ENCODE peak calls at places on chromosomes 16 and 17, in ten cellular contexts. R, Z, T, O, A, D, H, S, V and X are unnamed samples. For H3K9me3, the result is how much of the 10 kb centered on the place peaks cover.

GRCh38 chr16:15879255-15879804 is 9.1 kb downstream of the CEP20 start:
- DNase-seq in R (no peak), Z (no peak), T (no peak), O (no peak), A (peak), D (no peak), H (peak), S (peak), V (no peak), X (peak)

GRCh38 chr17:67570797-67571196 is 146.9 kb upstream of the NOL11 start:
- DNase-seq in R (no peak), Z (no peak), T (no peak), O (no peak), A (no peak), D (no peak), H (no peak), S (no peak), V (no peak), X (no peak)

GRCh38 chr16:11052080-11052808 is 107.9 kb downstream of the CLEC16A start:
- DNase-seq in R (no peak), Z (no peak), T (peak), O (no peak), A (no peak), D (no peak), H (no peak), S (no peak), V (no peak), X (no peak)

GRCh38 chr17:13786000-13786598 is 184.4 kb upstream of the HS3ST3A1 start:
- DNase-seq in R (no peak), Z (no peak), T (no peak), O (no peak), A (no peak), D (no peak), H (no peak), S (no peak), V (no peak), X (peak)

GRCh38 chr16:88351521-88352101 is 31.1 kb upstream of the ZNF469 start:
- DNase-seq in R (no peak), Z (no peak), T (peak), O (no peak), A (no peak), D (no peak), H (no peak), S (no peak), V (no peak), X (no peak)

GRCh38 chr17:45230787-45231480 is 9.2 kb downstream of the FMNL1 start:
- DNase-seq in R (no peak), Z (no peak), T (no peak), O (no peak), A (peak), D (peak), H (peak), S (peak), V (no peak), X (peak)

GRCh38 chr17:76948726-76949342 is 80.6 kb downstream of the MGAT5B start:
- DNase-seq in R (no peak), Z (no peak), T (no peak), O (no peak), A (no peak), D (no peak), H (no peak), S (no peak), V (no peak), X (no peak)

GRCh38 chr17:19418312-19418992 is 7.4 kb downstream of the RNF112 start:
- DNase-seq in R (no peak), Z (no peak), T (no peak), O (no peak), A (peak), D (no peak), H (peak), S (no peak), V (peak), X (peak)

GRCh38 chr17:82920715-82921114 is 80.9 kb upstream of the ZNF750 start:
- DNase-seq in R (no peak), Z (no peak), T (no peak), O (no peak), A (no peak), D (no peak), H (no peak), S (no peak), V (no peak), X (no peak)

GRCh38 chr17:50625032-50625871 is 9.4 kb upstream of the ABCC3 start:
- DNase-seq in R (no peak), Z (no peak), T (no peak), O (no peak), A (no peak), D (no peak), H (no peak), S (no peak), V (no peak), X (no peak)

GRCh38 chr17:62898239-62898864 is 67.7 kb upstream of the TANC2 start:
- DNase-seq in R (no peak), Z (no peak), T (no peak), O (no peak), A (no peak), D (peak), H (no peak), S (no peak), V (no peak), X (peak)

GRCh38 chr16:27241658-27242057 is 26.9 kb downstream of the NSMCE1 start:
- DNase-seq in R (no peak), Z (no peak), T (peak), O (no peak), A (no peak), D (no peak), H (no peak), S (no peak), V (no peak), X (no peak)

GRCh38 chr17:39745335-39746144 is 7.8 kb downstream of the GRB7 start:
- DNase-seq in R (no peak), Z (no peak), T (peak), O (no peak), A (no peak), D (no peak), H (no peak), S (no peak), V (no peak), X (no peak)

GRCh38 chr16:11800385-11800718 is 3.3 kb upstream of the ZC3H7A start:
- DNase-seq in R (no peak), Z (no peak), T (no peak), O (no peak), A (no peak), D (no peak), H (no peak), S (no peak), V (no peak), X (no peak)

GRCh38 chr17:17913695-17914332 is 58.4 kb downstream of the TOM1L2 start:
- DNase-seq in R (no peak), Z (no peak), T (peak), O (peak), A (peak), D (peak), H (peak), S (peak), V (peak), X (peak)

GRCh38 chr16:82470506-82471196 is 156.1 kb upstream of the CDH13 start:
- DNase-seq in R (no peak), Z (no peak), T (no peak), O (no peak), A (no peak), D (no peak), H (no peak), S (no peak), V (no peak), X (no peak)

GRCh38 chr17:7576432-7576937 is 3.0 kb upstream of the CD68 start:
- DNase-seq in R (no peak), Z (no peak), T (no peak), O (no peak), A (no peak), D (no peak), H (no peak), S (no peak), V (no peak), X (no peak)

GRCh38 chr16:87295259-87295658 is 21.9 kb downstream of the C16orf95 start:
- DNase-seq in R (no peak), Z (no peak), T (no peak), O (peak), A (peak), D (no peak), H (peak), S (no peak), V (no peak), X (no peak)

GRCh38 chr17:82687375-82687861 is 11.1 kb downstream of the RAB40B start:
- DNase-seq in R (no peak), Z (no peak), T (no peak), O (no peak), A (no peak), D (no peak), H (peak), S (no peak), V (no peak), X (no peak)

GRCh38 chr17:5121186-5121841 is 5.5 kb downstream of the USP6 start:
- DNase-seq in R (no peak), Z (no peak), T (peak), O (no peak), A (no peak), D (no peak), H (no peak), S (no peak), V (no peak), X (no peak)

GRCh38 chr16:27240948-27241531 is 27.5 kb downstream of the NSMCE1 start:
- DNase-seq in R (no peak), Z (peak), T (peak), O (no peak), A (peak), D (no peak), H (no peak), S (no peak), V (no peak), X (peak)

GRCh38 chr17:71649986-71650385 is 470.8 kb upstream of the SOX9 start:
- DNase-seq in R (no peak), Z (no peak), T (no peak), O (no peak), A (no peak), D (no peak), H (no peak), S (no peak), V (no peak), X (no peak)

GRCh38 chr16:57000271-57001025 is 11.1 kb downstream of the NLRC5 start:
- DNase-seq in R (no peak), Z (no peak), T (no peak), O (peak), A (peak), D (peak), H (peak), S (peak), V (peak), X (peak)
- H3K4me3 ChIP-seq in R (no peak), Z (no peak), T (no peak), O (no peak), A (no peak), D (no peak), H (no peak), S (no peak), V (no peak), X (no peak)

GRCh38 chr16:47461598-47462266 is 601 bp downstream of the PHKB start:
- DNase-seq in R (no peak), Z (no peak), T (no peak), O (peak), A (peak), D (peak), H (peak), S (peak), V (peak), X (no peak)

GRCh38 chr16:47458331-47458730 is 2.5 kb downstream of the ITFG1 start:
- DNase-seq in R (no peak), Z (no peak), T (no peak), O (no peak), A (no peak), D (no peak), H (no peak), S (no peak), V (no peak), X (no peak)

GRCh38 chr16:47460301-47460754 is 535 bp downstream of the ITFG1 start:
- DNase-seq in R (no peak), Z (no peak), T (no peak), O (no peak), A (peak), D (no peak), H (no peak), S (no peak), V (no peak), X (no peak)

GRCh38 chr16:47460755-47461597 is at the start of the genes ITFG1 and PHKB:
- DNase-seq in R (peak), Z (no peak), T (peak), O (peak), A (peak), D (peak), H (peak), S (peak), V (peak), X (peak)

DNA sequence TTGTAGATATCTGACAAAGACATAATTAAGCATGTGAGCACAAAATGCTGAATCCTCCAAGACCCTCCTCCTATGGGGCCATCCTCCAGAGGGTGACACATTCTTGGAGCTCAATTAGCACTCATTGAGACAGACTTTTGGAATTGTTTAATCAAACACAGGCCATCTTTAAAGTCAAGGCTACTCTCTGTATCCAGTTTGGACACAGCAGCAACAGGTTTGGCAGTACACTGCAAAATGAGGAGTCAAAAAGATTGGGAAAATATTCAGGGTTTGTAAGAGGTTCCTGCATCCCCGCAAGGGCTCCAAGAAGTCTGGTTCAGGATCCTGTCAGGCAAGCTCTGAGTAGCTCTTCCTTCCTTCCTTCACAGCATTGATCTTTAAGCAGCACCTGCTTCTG is 1.3 kb downstream of the ITFG1 start:
- DNase-seq in R (no peak), Z (no peak), T (no peak), O (no peak), A (no peak), D (no peak), H (no peak), S (no peak), V (no peak), X (no peak)
- H3K9me3 ChIP-seq in R (under half), Z (under half), T (under half), O (under half), A (under half), D (under half), H (under half), S (under half), V (under half), X (under half)

DNA sequence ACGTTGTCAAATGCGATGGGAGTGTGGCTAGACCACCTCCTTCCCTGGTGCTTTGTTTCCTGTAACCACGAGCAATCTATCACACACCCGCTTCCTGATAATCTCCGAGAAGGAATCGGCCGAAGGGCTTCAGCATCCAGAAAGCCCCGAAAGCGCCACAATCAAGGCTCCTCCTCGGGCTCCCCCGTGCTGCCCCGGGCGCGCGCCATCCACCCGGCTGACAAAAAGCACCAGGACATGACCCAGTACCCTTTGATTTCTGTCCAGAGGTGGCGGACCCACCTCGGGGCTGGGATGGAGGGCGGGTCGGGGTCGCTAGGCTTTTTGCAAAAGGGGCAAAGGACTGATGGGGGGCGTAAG is 742 bp upstream of the ARMC7 start:
- DNase-seq in R (no peak), Z (no peak), T (no peak), O (no peak), A (no peak), D (no peak), H (no peak), S (no peak), V (no peak), X (no peak)
- H3K4me3 ChIP-seq in R (peak), Z (peak), T (peak), O (peak), A (peak), D (peak), H (no peak), S (no peak), V (peak), X (peak)

GRCh38 chr17:73840829-73841228 is 196.6 kb upstream of the SDK2 start:
- DNase-seq in R (no peak), Z (no peak), T (no peak), O (no peak), A (no peak), D (no peak), H (no peak), S (no peak), V (no peak), X (no peak)

GRCh38 chr17:73838815-73839214 is 194.6 kb upstream of the SDK2 start:
- DNase-seq in R (no peak), Z (no peak), T (no peak), O (no peak), A (no peak), D (no peak), H (no peak), S (no peak), V (no peak), X (no peak)

GRCh38 chr17:73835605-73836004 is 191.4 kb upstream of the SDK2 start:
- DNase-seq in R (no peak), Z (no peak), T (no peak), O (no peak), A (no peak), D (no peak), H (no peak), S (no peak), V (no peak), X (no peak)

DNA sequence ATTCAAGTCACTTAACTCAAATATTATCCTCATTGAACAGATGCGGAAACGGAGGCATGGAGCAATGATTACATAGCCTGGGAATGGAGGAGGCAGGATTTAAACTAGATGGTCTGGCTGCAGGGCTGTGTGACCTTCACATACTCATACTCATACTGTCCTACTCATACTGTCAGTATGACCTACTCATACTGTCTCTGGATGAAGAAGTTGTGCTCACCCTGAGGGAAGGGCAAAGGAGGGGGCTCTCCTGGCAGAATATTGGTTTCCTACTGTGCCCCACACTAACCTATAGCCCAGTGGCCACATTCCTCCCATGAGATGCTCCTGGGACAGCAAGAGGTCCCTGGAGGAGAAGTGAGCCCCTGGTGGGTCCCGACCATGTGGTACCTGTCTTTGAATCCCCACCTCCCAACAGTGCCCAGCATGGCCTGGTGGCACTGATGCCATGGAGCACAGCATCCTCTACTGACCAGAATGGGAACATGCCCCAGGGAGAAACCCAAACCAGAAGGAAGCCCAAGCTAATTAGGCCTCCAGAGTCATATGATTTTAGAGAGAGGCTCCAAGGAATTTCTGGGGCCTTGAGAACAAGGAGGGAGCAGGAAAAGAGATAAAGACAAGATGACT is 197.3 kb upstream of the SDK2 start:
- DNase-seq in R (no peak), Z (no peak), T (no peak), O (no peak), A (peak), D (no peak), H (no peak), S (no peak), V (no peak), X (no peak)
- H3K9me3 ChIP-seq in R (under half), Z (under half), T (under half), O (under half), A (under half), D (under half), H (under half), S (under half), V (under half), X (under half)